ENCODE peak calls at places on chromosomes 3 and 15, in five cellular contexts. One of them, this sample, is unnamed. For H3K4me1, the result is how much of the 10 kb centered on the place peaks cover.

GRCh38 chr3:99579246-99579645 is 59.1 kb upstream of the COL8A1 start:
- DNase-seq in PC-3: peak
- DNase-seq in mammary epithelial cell: peak
- DNase-seq in SK-N-SH: no peak
- DNase-seq in K562: no peak
- DNase-seq in this sample: no peak

GRCh38 chr3:112755845-112756671 is 90.6 kb downstream of the CD200R1L start:
- DNase-seq in PC-3: no peak
- DNase-seq in mammary epithelial cell: no peak
- DNase-seq in SK-N-SH: no peak
- DNase-seq in K562: no peak
- DNase-seq in this sample: no peak

GRCh38 chr3:60017631-60018030 is 967.8 kb upstream of the CFAP20DC start:
- DNase-seq in PC-3: peak
- DNase-seq in mammary epithelial cell: peak
- DNase-seq in SK-N-SH: no peak
- DNase-seq in K562: no peak
- DNase-seq in this sample: peak

GRCh38 chr15:31953573-31953972 is 76.7 kb upstream of the CHRNA7 start:
- DNase-seq in PC-3: no peak
- DNase-seq in mammary epithelial cell: no peak
- DNase-seq in SK-N-SH: no peak
- DNase-seq in K562: no peak
- DNase-seq in this sample: no peak

GRCh38 chr15:96353931-96354730 is 23.6 kb downstream of the NR2F2 start:
- DNase-seq in PC-3: peak
- DNase-seq in mammary epithelial cell: no peak
- DNase-seq in SK-N-SH: no peak
- DNase-seq in K562: peak
- DNase-seq in this sample: no peak

GRCh38 chr3:10234526-10235230 is 13.6 kb upstream of the TATDN2 start:
- DNase-seq in PC-3: no peak
- DNase-seq in mammary epithelial cell: no peak
- DNase-seq in SK-N-SH: peak
- DNase-seq in K562: peak
- DNase-seq in this sample: no peak

GRCh38 chr15:33846862-33847261 is 121.4 kb upstream of the CHRM5 start:
- DNase-seq in PC-3: no peak
- DNase-seq in mammary epithelial cell: no peak
- DNase-seq in SK-N-SH: no peak
- DNase-seq in K562: no peak
- DNase-seq in this sample: no peak

GRCh38 chr15:23687143-23687470 is at the start of gene NDN:
- DNase-seq in PC-3: no peak
- DNase-seq in mammary epithelial cell: no peak
- DNase-seq in SK-N-SH: peak
- DNase-seq in K562: peak
- DNase-seq in this sample: no peak

GRCh38 chr3:105424412-105425152 is 57.9 kb downstream of the ALCAM start:
- DNase-seq in PC-3: no peak
- DNase-seq in mammary epithelial cell: no peak
- DNase-seq in SK-N-SH: no peak
- DNase-seq in K562: no peak
- DNase-seq in this sample: no peak

GRCh38 chr15:49830411-49830810 is 209.6 kb downstream of the DTWD1 start:
- DNase-seq in PC-3: no peak
- DNase-seq in mammary epithelial cell: no peak
- DNase-seq in SK-N-SH: no peak
- DNase-seq in K562: no peak
- DNase-seq in this sample: no peak

GRCh38 chr15:51757463-51757862 is 6.1 kb downstream of the TMOD2 start:
- DNase-seq in PC-3: no peak
- DNase-seq in mammary epithelial cell: no peak
- DNase-seq in SK-N-SH: no peak
- DNase-seq in K562: no peak
- DNase-seq in this sample: no peak

GRCh38 chr3:39241502-39241901 is 38.3 kb downstream of the CX3CR1 start:
- DNase-seq in PC-3: no peak
- DNase-seq in mammary epithelial cell: no peak
- DNase-seq in SK-N-SH: no peak
- DNase-seq in K562: no peak
- DNase-seq in this sample: no peak

GRCh38 chr15:83559310-83559966 is 94.5 kb upstream of the ADAMTSL3 start:
- DNase-seq in PC-3: peak
- DNase-seq in mammary epithelial cell: peak
- DNase-seq in SK-N-SH: peak
- DNase-seq in K562: peak
- DNase-seq in this sample: peak

GRCh38 chr3:177574232-177574856 is 377.1 kb upstream of the TBL1XR1 start:
- DNase-seq in PC-3: no peak
- DNase-seq in mammary epithelial cell: peak
- DNase-seq in SK-N-SH: no peak
- DNase-seq in K562: no peak
- DNase-seq in this sample: no peak

GRCh38 chr3:185233328-185233727 is 20.5 kb downstream of the EHHADH start:
- DNase-seq in PC-3: no peak
- DNase-seq in mammary epithelial cell: no peak
- DNase-seq in SK-N-SH: no peak
- DNase-seq in K562: no peak
- DNase-seq in this sample: no peak

GRCh38 chr3:61564405-61565059 is 3.2 kb downstream of the PTPRG start:
- DNase-seq in PC-3: no peak
- DNase-seq in mammary epithelial cell: no peak
- DNase-seq in SK-N-SH: peak
- DNase-seq in K562: peak
- DNase-seq in this sample: no peak

GRCh38 chr15:39365873-39366272 is 215.0 kb upstream of the THBS1 start:
- DNase-seq in PC-3: no peak
- DNase-seq in mammary epithelial cell: no peak
- DNase-seq in SK-N-SH: no peak
- DNase-seq in K562: no peak
- DNase-seq in this sample: no peak

GRCh38 chr3:12139111-12139511 is 19.6 kb downstream of the TIMP4 start:
- DNase-seq in PC-3: peak
- DNase-seq in mammary epithelial cell: no peak
- DNase-seq in SK-N-SH: peak
- DNase-seq in K562: no peak
- DNase-seq in this sample: peak

GRCh38 chr3:56110886-56111285 is 357.4 kb downstream of the ERC2 start:
- DNase-seq in PC-3: no peak
- DNase-seq in mammary epithelial cell: no peak
- DNase-seq in SK-N-SH: no peak
- DNase-seq in K562: no peak
- DNase-seq in this sample: no peak

GRCh38 chr3:2603734-2604297 is 505.1 kb downstream of the CNTN4 start:
- DNase-seq in PC-3: no peak
- DNase-seq in mammary epithelial cell: no peak
- DNase-seq in SK-N-SH: no peak
- DNase-seq in K562: no peak
- DNase-seq in this sample: no peak

GRCh38 chr3:153165211-153165815 is 3.3 kb downstream of the RAP2B start:
- DNase-seq in PC-3: peak
- DNase-seq in mammary epithelial cell: no peak
- DNase-seq in SK-N-SH: no peak
- DNase-seq in K562: no peak
- DNase-seq in this sample: no peak

GRCh38 chr3:69250014-69250413 is 127.6 kb upstream of the LMOD3 start:
- DNase-seq in PC-3: no peak
- DNase-seq in mammary epithelial cell: no peak
- DNase-seq in SK-N-SH: no peak
- DNase-seq in K562: no peak
- DNase-seq in this sample: peak

GRCh38 chr3:182133752-182134151 is 422.0 kb downstream of the SOX2 start:
- DNase-seq in PC-3: no peak
- DNase-seq in mammary epithelial cell: peak
- DNase-seq in SK-N-SH: no peak
- DNase-seq in K562: no peak
- DNase-seq in this sample: no peak

GRCh38 chr15:74240897-74241614 is 4.9 kb downstream of the CCDC33 start:
- DNase-seq in PC-3: no peak
- DNase-seq in mammary epithelial cell: no peak
- DNase-seq in SK-N-SH: no peak
- DNase-seq in K562: no peak
- DNase-seq in this sample: no peak

GRCh38 chr3:59605318-59605717 is 555.5 kb upstream of the CFAP20DC start:
- DNase-seq in PC-3: no peak
- DNase-seq in mammary epithelial cell: no peak
- DNase-seq in SK-N-SH: no peak
- DNase-seq in K562: no peak
- DNase-seq in this sample: no peak

GRCh38 chr15:62972814-62973213 is 69.7 kb upstream of the TPM1 start:
- DNase-seq in PC-3: peak
- DNase-seq in mammary epithelial cell: peak
- DNase-seq in SK-N-SH: no peak
- DNase-seq in K562: no peak
- DNase-seq in this sample: no peak

GRCh38 chr3:178295257-178295912 is 240.9 kb upstream of the KCNMB2 start:
- DNase-seq in PC-3: no peak
- DNase-seq in mammary epithelial cell: no peak
- DNase-seq in SK-N-SH: peak
- DNase-seq in K562: no peak
- DNase-seq in this sample: no peak

GRCh38 chr3:149373235-149374125 is 4.0 kb downstream of the TM4SF1 start:
- DNase-seq in PC-3: peak
- DNase-seq in mammary epithelial cell: peak
- DNase-seq in SK-N-SH: no peak
- DNase-seq in K562: no peak
- DNase-seq in this sample: no peak

GRCh38 chr3:154178172-154178571 is 57.0 kb downstream of the ARHGEF26 start:
- DNase-seq in PC-3: no peak
- DNase-seq in mammary epithelial cell: no peak
- DNase-seq in SK-N-SH: no peak
- DNase-seq in K562: no peak
- DNase-seq in this sample: no peak

GRCh38 chr3:65939841-65940246 is 98.9 kb downstream of the MAGI1 start:
- DNase-seq in PC-3: no peak
- DNase-seq in mammary epithelial cell: no peak
- DNase-seq in SK-N-SH: no peak
- DNase-seq in K562: no peak
- DNase-seq in this sample: no peak

GRCh38 chr3:65946438-65946837 is 92.3 kb downstream of the MAGI1 start:
- DNase-seq in PC-3: no peak
- DNase-seq in mammary epithelial cell: no peak
- DNase-seq in SK-N-SH: no peak
- DNase-seq in K562: no peak
- DNase-seq in this sample: no peak

GRCh38 chr3:65945480-65945879 is 93.2 kb downstream of the MAGI1 start:
- DNase-seq in PC-3: peak
- DNase-seq in mammary epithelial cell: peak
- DNase-seq in SK-N-SH: no peak
- DNase-seq in K562: no peak
- DNase-seq in this sample: no peak

GRCh38 chr3:65945953-65946352 is 92.8 kb downstream of the MAGI1 start:
- DNase-seq in PC-3: no peak
- DNase-seq in mammary epithelial cell: no peak
- DNase-seq in SK-N-SH: no peak
- DNase-seq in K562: no peak
- DNase-seq in this sample: no peak

GRCh38 chr3:65944252-65944651 is 94.5 kb downstream of the MAGI1 start:
- DNase-seq in PC-3: no peak
- DNase-seq in mammary epithelial cell: no peak
- DNase-seq in SK-N-SH: no peak
- DNase-seq in K562: no peak
- DNase-seq in this sample: no peak
- H3K4me1 ChIP-seq in PC-3: under half
- H3K4me1 ChIP-seq in mammary epithelial cell: under half
- H3K4me1 ChIP-seq in SK-N-SH: under half
- H3K4me1 ChIP-seq in K562: under half
- H3K4me1 ChIP-seq in this sample: under half

GRCh38 chr3:174397848-174398247 is 461.3 kb upstream of the NAALADL2 start:
- DNase-seq in PC-3: peak
- DNase-seq in mammary epithelial cell: peak
- DNase-seq in SK-N-SH: no peak
- DNase-seq in K562: no peak
- DNase-seq in this sample: no peak
- TF ChIP-seq CTCF in PC-3: peak
- TF ChIP-seq CTCF in mammary epithelial cell: peak
- TF ChIP-seq CTCF in SK-N-SH: peak
- TF ChIP-seq CTCF in K562: no peak
- TF ChIP-seq CTCF in this sample: peak

GRCh38 chr15:93086791-93087190 is 2.2 kb downstream of the RGMA start:
- DNase-seq in PC-3: no peak
- DNase-seq in mammary epithelial cell: no peak
- DNase-seq in SK-N-SH: no peak
- DNase-seq in K562: no peak
- DNase-seq in this sample: no peak
- H3K9ac ChIP-seq in PC-3: no peak
- H3K9ac ChIP-seq in mammary epithelial cell: no peak
- H3K9ac ChIP-seq in SK-N-SH: no peak
- H3K9ac ChIP-seq in K562: no peak
- H3K9ac ChIP-seq in this sample: peak

GRCh38 chr3:171811913-171812321 is 1.6 kb upstream of the PLD1 start:
- DNase-seq in PC-3: peak
- DNase-seq in mammary epithelial cell: peak
- DNase-seq in SK-N-SH: no peak
- DNase-seq in K562: no peak
- DNase-seq in this sample: no peak

GRCh38 chr3:171811059-171811912 is 1.0 kb upstream of the PLD1 start:
- DNase-seq in PC-3: peak
- DNase-seq in mammary epithelial cell: peak
- DNase-seq in SK-N-SH: peak
- DNase-seq in K562: peak
- DNase-seq in this sample: no peak

GRCh38 chr3:171812811-171813210 is 2.5 kb upstream of the PLD1 start:
- DNase-seq in PC-3: no peak
- DNase-seq in mammary epithelial cell: no peak
- DNase-seq in SK-N-SH: no peak
- DNase-seq in K562: no peak
- DNase-seq in this sample: no peak

GRCh38 chr3:171809513-171810277 is 588 bp downstream of the PLD1 start:
- DNase-seq in PC-3: peak
- DNase-seq in mammary epithelial cell: peak
- DNase-seq in SK-N-SH: peak
- DNase-seq in K562: peak
- DNase-seq in this sample: no peak

DNA sequence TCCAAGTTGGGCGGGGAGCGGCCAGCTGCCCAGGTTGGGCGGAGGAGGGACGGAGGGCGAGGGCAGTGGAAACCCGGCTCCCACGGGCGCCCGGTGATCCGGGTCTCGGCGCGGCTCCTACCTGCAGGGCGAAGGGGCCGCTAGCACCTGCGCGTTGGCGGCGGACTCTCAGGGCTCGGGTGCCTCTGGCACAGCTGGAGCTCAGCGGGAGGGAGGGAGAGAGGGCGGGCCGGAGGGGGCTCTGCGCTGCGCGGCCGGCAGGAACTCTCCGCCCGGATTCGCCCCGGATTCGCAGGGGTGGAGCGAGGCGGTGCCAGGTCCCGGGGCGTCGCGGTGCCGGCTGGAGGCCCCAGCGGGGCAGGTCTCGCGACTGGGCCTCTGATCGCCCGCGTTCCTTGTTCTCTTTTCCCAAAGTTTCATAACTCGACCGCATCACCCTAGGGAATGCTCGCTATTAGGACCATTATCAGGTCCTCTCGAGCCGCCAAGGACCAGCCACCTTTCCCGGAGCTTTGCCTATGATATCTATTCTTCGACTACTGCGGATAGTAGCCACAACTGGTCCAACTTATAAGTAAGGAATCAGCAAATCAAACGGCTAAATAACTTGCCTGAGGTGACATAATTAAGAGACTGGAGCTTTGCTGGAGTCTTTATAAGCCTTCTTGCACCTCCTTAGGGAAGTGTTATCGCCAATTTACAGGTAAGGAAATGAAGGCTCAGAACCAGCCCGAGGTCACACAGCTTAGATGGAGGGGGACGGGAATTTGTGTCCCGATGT is at the start of gene PLD1:
- DNase-seq in PC-3: peak
- DNase-seq in mammary epithelial cell: peak
- DNase-seq in SK-N-SH: peak
- DNase-seq in K562: peak
- DNase-seq in this sample: no peak
- H3K4me1 ChIP-seq in PC-3: under half
- H3K4me1 ChIP-seq in mammary epithelial cell: under half
- H3K4me1 ChIP-seq in SK-N-SH: under half
- H3K4me1 ChIP-seq in K562: under half
- H3K4me1 ChIP-seq in this sample: under half